ENCODE peak calls at places on chromosome 11, in seven cellular contexts. I is GM23248, B is GM23338, T is A549, X is MM.1S, G is IMR-90, A is HCT116. S is an unnamed sample.

GRCh38 chr11:16815047-16815767 is 76.8 kb downstream of the C11orf58 start:
- DNase-seq in G (peak; percentile 27), X (no peak), T (no peak), A (no peak), I (peak; percentile 76), B (no peak), S (no peak)

GRCh38 chr11:64058494-64058893 is 22.8 kb downstream of the FLRT1 start:
- DNase-seq in I (no peak), G (no peak), T (no peak), X (no peak), A (no peak), B (no peak), S (no peak)

GRCh38 chr11:105392546-105392945 is 217.3 kb upstream of the GRIA4 start:
- DNase-seq in I (no peak), X (no peak), A (no peak), G (peak; percentile 34), T (no peak), B (no peak), S (no peak)

GRCh38 chr11:77351281-77351905 is 49.9 kb upstream of the GDPD4 start:
- DNase-seq in G (peak; percentile 23), B (no peak), X (no peak), T (no peak), A (no peak), I (peak; percentile 52), S (no peak)

GRCh38 chr11:126061707-126062678 is 673 bp downstream of the CDON start:
- DNase-seq in G (peak; percentile 5), T (peak; percentile 74), I (peak; percentile 76), B (peak; percentile 87), X (peak; percentile 32), A (peak; percentile 23), S (peak; percentile 87)

GRCh38 chr11:134488913-134489312 is 76.9 kb upstream of the B3GAT1 start:
- DNase-seq in A (no peak), I (no peak), X (no peak), G (no peak), T (no peak), B (no peak), S (peak; percentile 66)

GRCh38 chr11:96642584-96642983 is 252.8 kb downstream of the JRKL start:
- DNase-seq in B (no peak), A (no peak), G (no peak), X (no peak), I (no peak), T (no peak), S (no peak)

GRCh38 chr11:111081021-111081511 is 164.5 kb upstream of the POU2AF2 start:
- DNase-seq in X (no peak), G (peak; percentile 7), T (no peak), B (no peak), A (no peak), I (peak; percentile 44), S (no peak)

GRCh38 chr11:58485961-58486360 is 21.9 kb downstream of the OR5B21 start:
- DNase-seq in A (no peak), B (no peak), X (no peak), T (no peak), I (no peak), G (no peak), S (no peak)

GRCh38 chr11:117020287-117020686 is 77.9 kb downstream of the SIK3 start:
- DNase-seq in G (no peak), T (no peak), I (no peak), A (no peak), B (no peak), X (no peak), S (no peak)

GRCh38 chr11:106424111-106424510 is 346.6 kb downstream of the AASDHPPT start:
- DNase-seq in X (no peak), I (peak; percentile 90), B (no peak), T (no peak), A (no peak), G (peak; percentile 83), S (no peak)

GRCh38 chr11:103530257-103530656 is 421.0 kb downstream of the DYNC2H1 start:
- DNase-seq in X (no peak), T (no peak), A (no peak), G (peak; percentile 32), B (no peak), I (peak; percentile 70), S (no peak)

GRCh38 chr11:35851342-35851741 is 92.5 kb upstream of the LDLRAD3 start:
- DNase-seq in X (no peak), G (no peak), T (no peak), A (no peak), B (no peak), I (no peak), S (peak; percentile 9)

GRCh38 chr11:74470526-74470925 is 3.2 kb upstream of the KCNE3 start:
- DNase-seq in X (no peak), B (no peak), T (no peak), I (no peak), A (no peak), G (no peak), S (no peak)

GRCh38 chr11:44186531-44186930 is 91.1 kb downstream of the EXT2 start:
- DNase-seq in B (no peak), I (no peak), T (no peak), X (no peak), A (no peak), G (no peak), S (no peak)

GRCh38 chr11:121936375-121936774 is 179.6 kb downstream of the BLID start:
- DNase-seq in B (no peak), X (no peak), G (peak; percentile 54), A (no peak), I (peak; percentile 75), T (no peak), S (no peak)

GRCh38 chr11:71182791-71183556 is 69.4 kb downstream of the SHANK2 start:
- DNase-seq in B (no peak), X (no peak), G (no peak), I (no peak), A (no peak), T (no peak), S (no peak)

GRCh38 chr11:132111781-132112380 is 741.5 kb downstream of the NTM start:
- DNase-seq in T (no peak), A (no peak), B (no peak), G (peak; percentile 92), X (no peak), I (peak; percentile 95), S (no peak)

GRCh38 chr11:59938718-59939117 is 486 bp downstream of the OOSP1 start:
- DNase-seq in A (no peak), T (no peak), G (no peak), X (no peak), I (no peak), B (no peak), S (no peak)
- H3K4me2 ChIP-seq in A (no peak overlapping the region), T (no peak overlapping the region), G (no peak overlapping the region), X (no peak overlapping the region), I (no peak overlapping the region), B (no peak overlapping the region), S (no peak overlapping the region)

DNA sequence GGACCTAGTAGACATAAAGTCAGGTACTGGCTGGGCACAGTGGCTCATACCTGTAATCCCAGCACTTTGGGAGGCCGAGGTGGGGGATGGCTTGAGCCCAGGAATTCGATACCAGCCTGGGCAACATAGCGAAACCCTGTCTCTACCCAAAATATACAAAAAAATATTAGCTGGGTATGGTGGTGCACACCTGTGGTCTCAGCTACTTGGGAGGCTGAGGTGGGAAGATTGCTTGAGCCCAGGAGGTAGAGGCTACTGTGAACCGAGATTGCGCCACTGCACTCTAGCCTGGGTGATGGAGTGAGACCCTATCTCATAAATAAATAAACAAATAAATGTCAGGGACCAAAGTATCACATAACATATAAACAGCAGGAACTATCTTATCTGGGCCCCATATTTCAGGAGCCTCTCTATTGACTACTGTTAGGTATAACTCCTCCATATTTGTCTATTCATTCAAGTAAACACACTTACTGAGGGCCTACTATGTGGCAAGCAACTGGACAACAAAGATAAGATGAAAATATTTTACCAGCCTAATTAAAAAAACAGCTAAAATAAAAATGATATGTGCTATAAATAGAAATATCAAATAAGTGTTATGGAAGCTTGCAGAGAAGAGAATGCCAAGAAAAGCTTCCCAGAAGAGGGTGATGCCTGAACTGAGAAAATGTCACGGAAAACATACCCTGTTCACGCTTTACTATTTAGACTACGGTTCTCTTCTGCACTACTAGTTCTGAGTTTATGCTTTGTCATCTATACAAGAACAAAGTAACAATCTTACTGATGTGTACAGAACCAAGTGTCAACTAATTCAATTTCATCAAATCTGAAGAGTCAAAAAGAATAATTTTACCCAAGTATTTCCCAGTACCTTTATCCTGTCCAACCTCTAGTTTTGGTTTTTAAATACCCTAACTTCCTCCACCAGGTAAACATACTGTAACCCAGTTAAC is 1.9 kb downstream of the NUP98 start:
- DNase-seq in A (no peak), I (peak; percentile 22), X (no peak), B (no peak), G (no peak), T (no peak), S (no peak)
- H3K4me3 ChIP-seq in A (peak overlapping the region; percentile 86), I (peak overlapping the region; percentile 98), X (peak overlapping the region; percentile 98), B (peak overlapping the region; percentile 89), G (peak overlapping the region; percentile 74), T (peak overlapping the region; percentile 100), S (peak overlapping the region; percentile 92)

GRCh38 chr11:19307498-19307897 is 66.8 kb upstream of the E2F8 start:
- DNase-seq in G (no peak), A (no peak), B (peak; percentile 42), X (no peak), I (no peak), T (no peak), S (no peak)

GRCh38 chr11:19315511-19315910 is 74.8 kb upstream of the E2F8 start:
- DNase-seq in G (no peak), X (no peak), I (peak; percentile 19), T (no peak), B (no peak), A (no peak), S (no peak)

GRCh38 chr11:19306570-19306969 is 65.8 kb upstream of the E2F8 start:
- DNase-seq in X (no peak), B (no peak), A (no peak), G (no peak), I (no peak), T (no peak), S (no peak)

GRCh38 chr11:19313140-19313539 is 72.4 kb upstream of the E2F8 start:
- DNase-seq in X (no peak), A (no peak), T (no peak), B (no peak), G (no peak), I (no peak), S (no peak)

DNA sequence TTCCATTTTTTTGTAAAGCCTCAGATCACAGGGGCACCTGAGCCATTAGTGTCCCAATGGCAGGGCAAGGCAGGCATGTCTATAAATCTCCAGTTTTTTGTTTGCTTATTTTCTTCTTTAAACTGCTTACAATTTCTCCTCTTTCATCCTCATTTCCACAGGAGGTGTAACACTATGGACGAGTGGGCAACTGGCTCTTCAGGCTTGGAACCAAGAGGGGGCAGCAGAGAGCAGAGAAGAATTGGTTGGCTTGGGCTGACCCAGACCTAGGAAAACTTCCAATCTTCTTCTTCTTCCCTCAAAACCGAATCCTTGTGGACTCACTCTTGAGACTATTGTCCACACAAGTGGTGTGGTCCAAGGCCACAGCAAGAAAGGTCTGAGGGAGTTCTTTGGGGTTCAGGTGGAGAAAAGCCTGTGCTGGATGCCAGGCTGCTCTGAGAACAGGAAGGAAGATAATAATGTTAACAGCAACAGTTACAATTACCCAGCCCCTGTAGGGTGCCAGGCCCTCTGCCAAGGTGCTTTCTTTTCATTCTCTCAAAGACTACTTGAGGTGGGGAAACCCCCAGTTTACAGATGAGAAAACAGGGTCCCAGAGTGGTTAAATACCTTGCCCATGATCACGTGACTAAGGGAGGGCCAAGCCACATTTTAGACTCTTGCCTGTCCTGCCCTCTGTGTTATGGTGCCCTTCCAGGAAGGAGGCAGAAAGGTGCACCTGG is 70.7 kb upstream of the E2F8 start:
- DNase-seq in I (peak; percentile 72), A (peak; percentile 31), T (peak; percentile 55), G (peak; percentile 50), X (peak; percentile 56), B (peak; percentile 83), S (peak; percentile 94)
- H3K4me2 ChIP-seq in I (no peak overlapping the region), A (no peak overlapping the region), T (no peak overlapping the region), G (no peak overlapping the region), X (no peak overlapping the region), B (no peak overlapping the region), S (no peak overlapping the region)

GRCh38 chr11:11538277-11538960 is 83.4 kb downstream of the GALNT18 start:
- DNase-seq in G (no peak), A (no peak), T (no peak), B (no peak), X (no peak), I (no peak), S (no peak)
- H3K4me3 ChIP-seq in G (no peak overlapping the region), A (no peak overlapping the region), T (no peak overlapping the region), B (no peak overlapping the region), X (no peak overlapping the region), I (no peak overlapping the region), S (no peak overlapping the region)